ENCODE peak calls at places on chromosome 20, in four cellular contexts. N, V, H and A are unnamed samples.

GRCh38 chr20:3997446-3997845 is 17.9 kb downstream of the RNF24 start:
- DNase-seq in N (no peak), V (no peak), H (no peak), A (no peak)

GRCh38 chr20:14355791-14356190 is 18.4 kb upstream of the FLRT3 start:
- DNase-seq in N (no peak), V (no peak), H (no peak), A (no peak)

GRCh38 chr20:24804481-24805206 is 144.4 kb upstream of the CST7 start:
- DNase-seq in N (no peak), V (no peak), H (no peak), A (no peak)

GRCh38 chr20:48411265-48411664 is 416.5 kb downstream of the PREX1 start:
- DNase-seq in N (no peak), V (no peak), H (no peak), A (no peak)

GRCh38 chr20:44695295-44696230 is 19.6 kb upstream of the CCN5 start:
- DNase-seq in N (no peak), V (peak), H (no peak), A (no peak)

GRCh38 chr20:41738584-41739193 is 120.5 kb upstream of the CHD6 start:
- DNase-seq in N (peak), V (peak), H (no peak), A (peak)

GRCh38 chr20:19913927-19914614 is 103.1 kb upstream of the NAA20 start:
- DNase-seq in N (no peak), V (peak), H (no peak), A (no peak)

GRCh38 chr20:36483919-36484808 is 57.2 kb upstream of the MYL9 start:
- DNase-seq in N (no peak), V (peak), H (no peak), A (no peak)

GRCh38 chr20:1809121-1809520 is 86.1 kb upstream of the SIRPA start:
- DNase-seq in N (no peak), V (peak), H (no peak), A (peak)

GRCh38 chr20:13131688-13132087 is 89.4 kb upstream of the ISM1 start:
- DNase-seq in N (no peak), V (no peak), H (no peak), A (no peak)

GRCh38 chr20:20009784-20010253 is 7.3 kb upstream of the NAA20 start:
- DNase-seq in N (no peak), V (no peak), H (no peak), A (no peak)

GRCh38 chr20:3728876-3729275 is 3.6 kb upstream of the HSPA12B start:
- DNase-seq in N (no peak), V (no peak), H (no peak), A (no peak)

GRCh38 chr20:64188682-64189529 is 24.7 kb downstream of the MYT1 start:
- DNase-seq in N (peak), V (peak), H (no peak), A (no peak)

GRCh38 chr20:13458860-13459451 is 179.8 kb downstream of the TASP1 start:
- DNase-seq in N (peak), V (peak), H (no peak), A (no peak)

GRCh38 chr20:62392077-62392418 is 5.1 kb downstream of the RPS21 start:
- DNase-seq in N (no peak), V (no peak), H (no peak), A (no peak)

GRCh38 chr20:10978019-10978702 is 304.4 kb upstream of the JAG1 start:
- DNase-seq in N (no peak), V (no peak), H (no peak), A (no peak)

GRCh38 chr20:63005862-63006564 is 751 bp downstream of the BHLHE23 start:
- DNase-seq in N (no peak), V (peak), H (no peak), A (no peak)

GRCh38 chr20:35539756-35540212 is 2.1 kb upstream of the ERGIC3 start:
- DNase-seq in N (peak), V (no peak), H (no peak), A (no peak)

GRCh38 chr20:20003088-20003954 is 13.8 kb upstream of the NAA20 start:
- DNase-seq in N (peak), V (peak), H (no peak), A (no peak)

GRCh38 chr20:33444797-33445560 is 1.4 kb upstream of the SNTA1 start:
- DNase-seq in N (no peak), V (no peak), H (no peak), A (no peak)

GRCh38 chr20:63886921-63887320 is 8.0 kb upstream of the DNAJC5 start:
- DNase-seq in N (no peak), V (no peak), H (no peak), A (no peak)

GRCh38 chr20:57301026-57301425 is 28.6 kb upstream of the SPO11 start:
- DNase-seq in N (no peak), V (no peak), H (no peak), A (no peak)

GRCh38 chr20:51498765-51499540 is 43.6 kb downstream of the NFATC2 start:
- DNase-seq in N (no peak), V (no peak), H (no peak), A (no peak)

GRCh38 chr20:51660741-51661608 is 107.2 kb downstream of the ATP9A start:
- DNase-seq in N (no peak), V (peak), H (no peak), A (no peak)

GRCh38 chr20:53594068-53595017 is 704 bp upstream of the ZNF217 start:
- DNase-seq in N (peak), V (peak), H (peak), A (peak)
- TF ChIP-seq POLR2A in N (peak), V (peak), H (peak), A (peak)

GRCh38 chr20:46342045-46342378 is 33.7 kb upstream of the CDH22 start:
- DNase-seq in N (no peak), V (no peak), H (no peak), A (no peak)
- TF ChIP-seq POLR2A in N (no peak), V (no peak), H (no peak), A (no peak)

GRCh38 chr20:50439539-50440453 is 70.4 kb upstream of the PTPN1 start:
- DNase-seq in N (no peak), V (no peak), H (no peak), A (no peak)
- TF ChIP-seq POLR2A in N (no peak), V (no peak), H (no peak), A (no peak)

GRCh38 chr20:50320910-50321796 is 130.5 kb downstream of the CEBPB start:
- DNase-seq in N (peak), V (peak), H (peak), A (no peak)
- TF ChIP-seq POLR2A in N (peak), V (peak), H (no peak), A (peak)

GRCh38 chr20:56207656-56208055 is 40.9 kb upstream of the MC3R start:
- DNase-seq in N (no peak), V (no peak), H (no peak), A (no peak)

GRCh38 chr20:56200456-56200855 is 48.1 kb upstream of the MC3R start:
- DNase-seq in N (no peak), V (no peak), H (no peak), A (no peak)

GRCh38 chr20:56205350-56205749 is 43.2 kb upstream of the MC3R start:
- DNase-seq in N (no peak), V (no peak), H (peak), A (no peak)

GRCh38 chr20:56202493-56203077 is 45.9 kb upstream of the MC3R start:
- DNase-seq in N (no peak), V (no peak), H (no peak), A (no peak)

DNA sequence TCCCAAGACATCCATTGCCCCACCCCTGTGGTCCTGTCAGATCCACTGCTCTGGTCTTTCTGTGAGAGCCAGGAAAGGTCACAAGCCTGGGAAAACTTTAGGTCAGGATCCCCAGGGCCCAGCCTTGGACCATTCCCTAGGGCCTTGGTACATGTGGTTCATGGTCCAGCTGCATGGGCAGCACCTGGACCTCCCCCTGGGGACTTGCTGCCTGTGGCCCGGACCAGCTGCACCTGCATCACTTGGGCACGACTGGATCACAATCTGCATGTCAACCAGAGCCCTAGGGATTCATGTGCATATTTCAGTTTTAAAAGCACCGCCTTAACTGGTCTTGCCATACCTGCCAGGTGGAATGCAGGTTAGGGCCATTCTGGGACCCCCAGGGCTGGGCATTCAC is 44.3 kb upstream of the MC3R start:
- DNase-seq in N (no peak), V (no peak), H (no peak), A (no peak)
- TF ChIP-seq POLR2A in N (no peak), V (no peak), H (no peak), A (no peak)

GRCh38 chr20:58990651-58991445 is 9.8 kb downstream of the NELFCD start:
- DNase-seq in N (no peak), V (no peak), H (no peak), A (no peak)

GRCh38 chr20:58989196-58989595 is 8.1 kb downstream of the NELFCD start:
- DNase-seq in N (no peak), V (no peak), H (no peak), A (no peak)

GRCh38 chr20:58993332-58994248 is 12.5 kb downstream of the NELFCD start:
- DNase-seq in N (no peak), V (no peak), H (no peak), A (no peak)

GRCh38 chr20:58992911-58993310 is 11.9 kb downstream of the NELFCD start:
- DNase-seq in N (no peak), V (no peak), H (no peak), A (no peak)

GRCh38 chr20:58991720-58992119 is 10.7 kb downstream of the NELFCD start:
- DNase-seq in N (no peak), V (peak), H (no peak), A (no peak)
- TF ChIP-seq POLR2A in N (no peak), V (no peak), H (no peak), A (no peak)

GRCh38 chr20:31883829-31884228 is 13.4 kb downstream of the TTLL9 start:
- DNase-seq in N (no peak), V (no peak), H (no peak), A (no peak)

GRCh38 chr20:31877684-31878083 is 7.2 kb downstream of the TTLL9 start:
- DNase-seq in N (no peak), V (no peak), H (no peak), A (no peak)

GRCh38 chr20:31881945-31882344 is 11.5 kb downstream of the TTLL9 start:
- DNase-seq in N (no peak), V (no peak), H (no peak), A (no peak)

DNA sequence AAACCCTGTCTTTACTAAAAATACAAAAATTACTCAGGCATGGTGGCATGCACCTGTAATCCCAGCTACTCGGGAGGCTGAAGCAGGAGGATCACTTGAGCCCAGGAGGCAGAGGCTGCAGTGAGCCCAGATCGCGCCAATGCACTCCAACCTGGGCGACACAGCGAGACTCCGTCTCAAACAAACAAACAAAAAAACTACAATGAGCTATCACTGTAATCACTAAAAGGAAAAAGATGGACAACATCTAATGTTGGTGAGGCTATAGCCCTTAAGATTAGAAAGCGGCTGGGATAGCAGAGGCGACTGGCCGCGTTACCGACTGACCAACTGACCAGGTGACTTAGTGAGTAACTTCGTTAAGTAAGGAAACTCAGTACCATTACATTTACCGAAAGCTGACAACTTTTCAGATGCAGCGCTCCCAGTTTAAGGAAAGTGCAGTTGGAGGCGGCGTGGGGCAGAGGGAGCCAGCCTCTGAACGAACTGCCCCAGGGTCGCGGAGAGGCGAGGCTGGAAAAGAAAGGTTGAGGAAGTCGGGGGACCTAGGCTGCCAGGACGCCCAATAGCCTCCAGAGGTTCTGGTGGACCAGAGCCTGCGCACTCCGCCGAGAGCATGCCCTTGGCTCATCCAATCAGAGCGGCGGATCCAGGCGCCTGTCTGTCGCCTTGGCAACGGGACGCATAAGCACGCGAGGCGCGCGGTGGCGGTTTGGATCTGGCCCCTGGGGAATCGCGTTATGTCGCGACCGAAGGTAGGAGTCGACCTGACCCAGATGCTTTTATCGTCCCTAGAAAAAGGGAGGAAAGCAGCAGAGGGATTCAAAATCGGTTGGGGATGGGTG is 8.9 kb downstream of the TTLL9 start:
- DNase-seq in N (peak), V (peak), H (peak), A (peak)
- TF ChIP-seq POLR2A in N (peak), V (no peak), H (no peak), A (no peak)

GRCh38 chr20:39047417-39047985 is 85.4 kb downstream of the DHX35 start:
- DNase-seq in N (no peak), V (no peak), H (no peak), A (no peak)

GRCh38 chr20:39049148-39049547 is 87.0 kb downstream of the DHX35 start:
- DNase-seq in N (no peak), V (no peak), H (no peak), A (no peak)

GRCh38 chr20:39050555-39050902 is 88.4 kb downstream of the DHX35 start:
- DNase-seq in N (no peak), V (no peak), H (no peak), A (no peak)

GRCh38 chr20:39048000-39048696 is 86.0 kb downstream of the DHX35 start:
- DNase-seq in N (peak), V (peak), H (peak), A (no peak)

GRCh38 chr20:39049684-39050554 is 87.8 kb downstream of the DHX35 start:
- DNase-seq in N (peak), V (peak), H (peak), A (no peak)
- TF ChIP-seq POLR2A in N (no peak), V (no peak), H (no peak), A (no peak)